ENCODE peak calls at places on chromosomes 12 and 14, in seven cellular contexts. N is cardiac fibroblast; C is osteocyte; L is heart left ventricle; G is CD8-positive, alpha-beta T cell; V is GM13977; O is pancreas. E is an unnamed sample.

GRCh38 chr14:41476526-41476925 is 130.2 kb upstream of the LRFN5 start:
- DNase-seq in O (no peak), N (no peak), V (no peak), L (no peak), C (no peak), G (no peak), E (no peak)

GRCh38 chr14:66085224-66085623 is 400.9 kb upstream of the CCDC196 start:
- DNase-seq in C (no peak), V (no peak), N (no peak), O (no peak), G (no peak), L (no peak), E (no peak)

GRCh38 chr12:124817076-124818000 is 46.3 kb downstream of the SCARB1 start:
- DNase-seq in V (no peak), N (no peak), C (no peak), L (no peak), O (no peak), G (no peak), E (no peak)

GRCh38 chr14:66477567-66477966 is 8.6 kb upstream of the CCDC196 start:
- DNase-seq in V (no peak), C (no peak), N (no peak), L (no peak), G (no peak), O (no peak), E (no peak)

GRCh38 chr14:97057238-97057637 is 260.1 kb downstream of the VRK1 start:
- DNase-seq in G (no peak), L (no peak), V (no peak), N (no peak), C (no peak), O (no peak), E (no peak)

GRCh38 chr12:54197037-54197909 is 8.5 kb upstream of the SMUG1 start:
- DNase-seq in N (peak), L (no peak), O (no peak), C (no peak), V (no peak), G (no peak), E (peak)

GRCh38 chr14:67335781-67336180 is 23.8 kb downstream of the ATP6V1D start:
- DNase-seq in G (no peak), N (peak), O (no peak), V (no peak), C (no peak), L (no peak), E (no peak)

GRCh38 chr14:37140176-37140575 is 32.2 kb downstream of the SLC25A21 start:
- DNase-seq in N (no peak), L (no peak), V (no peak), C (no peak), O (no peak), G (no peak), E (no peak)

GRCh38 chr14:68919129-68919927 is 59.8 kb downstream of the ACTN1 start:
- DNase-seq in C (no peak), V (no peak), L (no peak), N (no peak), G (no peak), O (no peak), E (no peak)

GRCh38 chr14:68922886-68923285 is 56.2 kb downstream of the ACTN1 start:
- DNase-seq in G (no peak), V (no peak), C (no peak), O (no peak), L (no peak), N (no peak), E (no peak)

GRCh38 chr14:68922201-68922613 is 56.9 kb downstream of the ACTN1 start:
- DNase-seq in V (no peak), L (peak), C (no peak), N (no peak), O (no peak), G (no peak), E (no peak)

GRCh38 chr14:68921049-68921448 is 58.1 kb downstream of the ACTN1 start:
- DNase-seq in G (no peak), O (no peak), N (no peak), L (no peak), V (no peak), C (no peak), E (no peak)

DNA sequence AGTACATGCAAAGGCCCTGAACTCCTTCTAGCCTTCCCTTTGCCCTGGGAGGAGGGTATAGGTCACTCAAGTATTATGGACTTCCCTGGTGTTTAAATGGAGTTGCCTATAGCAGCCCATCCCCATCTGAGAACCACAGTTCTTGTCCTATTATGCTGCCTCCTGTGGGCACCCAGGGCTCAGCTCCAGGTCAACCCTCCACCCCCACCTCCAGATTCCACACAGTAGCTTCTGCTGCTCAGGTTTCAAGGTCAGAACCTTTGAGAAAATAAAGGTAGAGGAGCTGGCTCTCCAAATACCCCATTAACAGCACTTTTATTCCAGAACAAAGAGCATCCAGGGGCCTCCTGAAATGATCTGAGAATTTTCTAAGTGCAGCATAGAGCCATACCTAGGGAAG is 57.4 kb downstream of the ACTN1 start:
- DNase-seq in V (no peak), O (no peak), L (no peak), G (no peak), C (no peak), N (no peak), E (no peak)
- TF ChIP-seq CTCF in V (no peak), O (no peak), L (no peak), G (no peak), C (no peak), N (peak), E (no peak)

GRCh38 chr14:74501691-74502090 is 8.1 kb downstream of the ISCA2 start:
- DNase-seq in V (no peak), L (no peak), G (no peak), C (no peak), O (no peak), N (no peak), E (no peak)

GRCh38 chr14:74503256-74503972 is 9.8 kb downstream of the ISCA2 start:
- DNase-seq in V (no peak), C (peak), N (no peak), O (no peak), L (no peak), G (no peak), E (no peak)

GRCh38 chr14:74500417-74501134 is 7.0 kb downstream of the ISCA2 start:
- DNase-seq in O (no peak), C (no peak), N (no peak), L (no peak), G (no peak), V (no peak), E (no peak)

GRCh38 chr14:74502236-74503019 is 8.9 kb downstream of the ISCA2 start:
- DNase-seq in C (no peak), N (peak), O (no peak), L (no peak), G (no peak), V (peak), E (no peak)

DNA sequence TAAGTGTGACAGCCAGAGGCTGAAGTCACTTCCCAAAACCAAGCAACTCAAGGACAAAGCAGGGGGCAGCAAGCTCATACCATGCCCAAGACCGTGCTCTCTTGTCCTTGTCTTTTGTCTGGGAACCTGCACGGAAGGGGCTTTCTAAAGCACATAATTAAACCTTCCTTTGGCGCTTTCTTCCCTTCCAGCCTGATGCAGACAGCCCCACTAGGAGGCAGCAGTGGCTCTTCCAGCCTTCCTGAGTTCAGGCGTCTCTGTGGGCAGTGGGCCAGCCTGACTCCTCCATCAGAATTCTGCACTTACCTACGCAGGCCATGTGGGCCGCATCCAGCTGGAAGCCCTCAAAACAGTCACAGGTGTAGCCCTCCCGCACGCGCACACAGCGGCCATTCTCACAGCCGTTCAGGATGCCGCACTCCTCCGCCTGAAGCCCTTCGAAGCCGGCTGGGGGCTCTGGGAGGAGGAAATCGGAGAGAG is 7.6 kb downstream of the ISCA2 start:
- DNase-seq in V (no peak), G (no peak), N (peak), C (peak), L (peak), O (peak), E (peak)
- TF ChIP-seq CTCF in V (peak), G (no peak), N (peak), C (peak), L (peak), O (peak), E (peak)

GRCh38 chr12:71138011-71138410 is 19.8 kb downstream of the TSPAN8 start:
- DNase-seq in N (no peak), L (no peak), G (no peak), C (no peak), V (no peak), O (no peak), E (no peak)
- TF ChIP-seq CTCF in N (no peak), L (no peak), G (no peak), C (no peak), V (no peak), O (no peak), E (no peak)

DNA sequence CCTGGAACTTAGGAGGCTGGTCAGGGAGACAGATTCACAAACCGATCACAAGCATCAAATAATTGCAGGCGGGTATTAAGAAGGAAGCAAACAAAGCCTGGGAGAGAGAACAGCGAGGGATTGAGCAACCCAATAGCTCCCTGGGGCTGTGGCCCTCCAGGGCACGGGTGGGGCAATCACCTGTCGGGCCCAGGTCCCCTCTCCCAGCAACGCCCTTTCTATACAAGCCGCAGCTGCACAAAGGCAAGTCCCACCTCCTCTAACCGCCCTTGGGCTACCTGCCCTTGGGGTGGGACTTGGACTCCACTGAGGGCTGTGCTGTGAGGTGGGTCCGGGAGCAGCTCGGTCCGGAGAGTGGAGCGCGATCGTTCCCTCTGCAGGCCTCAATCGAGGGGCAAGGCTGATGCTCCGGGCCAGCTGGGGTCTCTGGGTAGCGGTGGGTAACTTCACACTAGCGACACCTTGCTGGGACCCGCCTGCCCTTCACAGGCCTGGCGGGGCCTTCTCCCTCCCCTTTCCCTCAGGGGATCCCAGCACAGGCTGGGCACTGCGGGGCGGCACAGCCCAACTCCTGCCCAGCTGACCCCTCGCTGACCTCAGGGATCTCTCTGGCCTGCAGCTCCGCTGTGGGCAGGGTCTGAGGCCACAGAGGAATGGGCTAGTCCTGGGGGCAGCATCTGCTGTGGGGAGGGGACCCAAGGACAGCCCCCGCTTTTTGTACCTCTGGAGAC is 8.0 kb downstream of the PHB2 start:
- DNase-seq in G (no peak), N (no peak), C (no peak), V (no peak), L (no peak), O (peak), E (peak)
- TF ChIP-seq CTCF in G (no peak), N (no peak), C (no peak), V (no peak), L (no peak), O (no peak), E (no peak)

GRCh38 chr14:64772394-64772950 is 68.2 kb downstream of the PLEKHG3 start:
- DNase-seq in C (no peak), N (no peak), O (no peak), G (no peak), L (no peak), V (no peak), E (no peak)

GRCh38 chr14:64775081-64775777 is 71.0 kb downstream of the PLEKHG3 start:
- DNase-seq in G (no peak), L (no peak), C (no peak), V (no peak), N (no peak), O (no peak), E (no peak)

GRCh38 chr14:64773577-64773976 is 69.4 kb downstream of the PLEKHG3 start:
- DNase-seq in O (no peak), C (no peak), V (no peak), L (no peak), G (no peak), N (no peak), E (no peak)

GRCh38 chr14:64773046-64773445 is 68.8 kb downstream of the PLEKHG3 start:
- DNase-seq in V (no peak), N (no peak), C (no peak), O (no peak), L (no peak), G (no peak), E (no peak)

GRCh38 chr14:64774272-64774671 is 70.0 kb downstream of the PLEKHG3 start:
- DNase-seq in O (no peak), G (no peak), L (no peak), C (no peak), V (no peak), N (no peak), E (no peak)
- TF ChIP-seq CTCF in O (no peak), G (no peak), L (no peak), C (no peak), V (no peak), N (no peak), E (no peak)

DNA sequence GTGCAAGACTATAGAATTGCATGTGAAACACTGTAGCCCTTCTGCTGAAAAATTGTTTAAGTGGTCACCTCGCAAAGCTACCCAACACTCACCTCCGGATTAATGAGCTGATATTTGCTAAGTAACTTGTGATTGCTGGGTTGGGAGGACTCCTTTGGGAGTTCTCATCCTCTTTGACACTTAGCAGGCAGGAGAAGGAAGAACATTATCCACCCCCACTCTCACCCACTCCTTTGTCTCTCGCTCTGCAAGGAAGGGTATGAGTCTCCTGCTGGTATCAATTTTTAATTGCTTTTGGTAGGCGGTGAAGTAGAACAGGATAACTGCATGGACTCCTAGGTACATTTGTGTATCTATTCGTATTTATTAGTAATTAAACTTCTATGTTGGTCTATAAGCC is 6.9 kb upstream of the ABHD12B start:
- DNase-seq in C (no peak), L (no peak), O (no peak), V (no peak), G (no peak), N (no peak), E (no peak)
- TF ChIP-seq CTCF in C (no peak), L (no peak), O (no peak), V (no peak), G (no peak), N (no peak), E (no peak)

GRCh38 chr14:24204163-24205146 is 1.0 kb upstream of the TSSK4 start:
- DNase-seq in G (no peak), L (no peak), C (no peak), V (no peak), O (no peak), N (no peak), E (no peak)

GRCh38 chr14:24206260-24207103 is 986 bp downstream of the TSSK4 start:
- DNase-seq in O (no peak), V (no peak), N (no peak), C (no peak), L (no peak), G (no peak), E (no peak)

GRCh38 chr14:24207104-24207543 is 1.6 kb downstream of the TSSK4 start:
- DNase-seq in C (no peak), G (no peak), N (no peak), V (no peak), O (no peak), L (no peak), E (no peak)

GRCh38 chr14:24211311-24211710 is 2.0 kb downstream of the CHMP4A start:
- DNase-seq in C (no peak), L (no peak), V (no peak), N (no peak), O (no peak), G (no peak), E (no peak)

GRCh38 chr14:24207625-24208024 is 2.1 kb downstream of the TSSK4 start:
- DNase-seq in N (no peak), V (no peak), O (no peak), G (no peak), C (no peak), L (no peak), E (no peak)
- TF ChIP-seq CTCF in N (no peak), V (no peak), O (no peak), G (no peak), C (no peak), L (no peak), E (no peak)

DNA sequence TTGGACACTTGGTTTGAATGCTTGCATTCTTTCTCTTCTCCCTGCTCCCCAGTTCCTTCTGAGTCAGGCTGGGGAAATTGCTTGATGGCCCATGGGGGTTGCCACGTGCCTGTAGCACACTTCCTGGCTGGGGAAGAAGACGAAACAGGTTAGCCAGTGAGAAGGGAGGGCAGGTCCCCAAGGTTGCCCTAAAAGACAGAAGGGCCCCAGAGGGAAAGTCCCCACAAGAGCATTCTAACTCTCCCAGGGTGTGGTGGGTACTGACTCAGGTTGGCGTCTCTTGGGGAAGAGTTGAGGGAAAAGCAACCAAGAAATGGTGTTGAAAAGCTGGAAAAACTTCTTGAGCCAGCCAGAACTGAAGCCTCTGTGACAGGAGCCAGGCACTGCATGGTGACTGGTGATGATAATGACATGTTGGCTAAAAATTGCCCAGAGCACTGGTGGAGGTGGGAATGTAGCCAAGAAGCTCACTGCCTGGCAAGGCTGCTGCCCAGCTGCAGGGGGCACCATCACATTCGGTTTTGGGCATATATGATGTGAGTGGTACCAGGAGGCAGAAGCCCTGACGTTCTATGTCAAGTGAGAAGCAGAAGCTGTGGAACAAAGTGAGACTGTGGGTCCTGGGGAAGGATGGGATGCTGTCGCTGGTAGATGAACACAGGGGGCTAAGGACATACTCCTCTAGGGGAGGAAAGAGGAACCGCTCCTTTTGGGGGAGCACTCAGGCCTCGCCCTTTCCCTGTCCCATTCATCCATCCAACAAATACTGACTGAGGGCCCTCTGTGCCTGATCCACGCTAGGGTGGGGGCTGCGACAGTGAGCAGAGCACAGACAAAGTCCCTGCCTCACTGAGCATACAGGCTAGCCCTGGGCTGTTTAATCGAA is 8.1 kb upstream of the RABGGTA start:
- DNase-seq in N (peak), O (no peak), C (no peak), V (no peak), G (peak), L (peak), E (no peak)
- TF ChIP-seq CTCF in N (peak), O (no peak), C (no peak), V (peak), G (peak), L (peak), E (peak)

GRCh38 chr12:6937481-6938352 is 5.9 kb upstream of the RNU7-1 start:
- DNase-seq in C (peak), O (peak), V (peak), N (peak), L (peak), G (peak), E (peak)

GRCh38 chr12:6936378-6936638 is 7.3 kb upstream of the RNU7-1 start:
- DNase-seq in O (no peak), L (no peak), G (no peak), V (no peak), C (no peak), N (no peak), E (no peak)

GRCh38 chr12:6936642-6937480 is 6.8 kb upstream of the RNU7-1 start:
- DNase-seq in O (peak), N (no peak), C (no peak), L (no peak), G (peak), V (peak), E (no peak)

GRCh38 chr12:6939187-6939540 is 4.5 kb upstream of the RNU7-1 start:
- DNase-seq in O (no peak), G (no peak), C (no peak), N (no peak), V (no peak), L (no peak), E (no peak)

GRCh38 chr12:6938353-6939186 is 5.0 kb upstream of the RNU7-1 start:
- DNase-seq in C (no peak), N (no peak), G (no peak), V (no peak), L (no peak), O (no peak), E (no peak)
- TF ChIP-seq CTCF in C (no peak), N (no peak), G (peak), V (no peak), L (no peak), O (no peak), E (no peak)

DNA sequence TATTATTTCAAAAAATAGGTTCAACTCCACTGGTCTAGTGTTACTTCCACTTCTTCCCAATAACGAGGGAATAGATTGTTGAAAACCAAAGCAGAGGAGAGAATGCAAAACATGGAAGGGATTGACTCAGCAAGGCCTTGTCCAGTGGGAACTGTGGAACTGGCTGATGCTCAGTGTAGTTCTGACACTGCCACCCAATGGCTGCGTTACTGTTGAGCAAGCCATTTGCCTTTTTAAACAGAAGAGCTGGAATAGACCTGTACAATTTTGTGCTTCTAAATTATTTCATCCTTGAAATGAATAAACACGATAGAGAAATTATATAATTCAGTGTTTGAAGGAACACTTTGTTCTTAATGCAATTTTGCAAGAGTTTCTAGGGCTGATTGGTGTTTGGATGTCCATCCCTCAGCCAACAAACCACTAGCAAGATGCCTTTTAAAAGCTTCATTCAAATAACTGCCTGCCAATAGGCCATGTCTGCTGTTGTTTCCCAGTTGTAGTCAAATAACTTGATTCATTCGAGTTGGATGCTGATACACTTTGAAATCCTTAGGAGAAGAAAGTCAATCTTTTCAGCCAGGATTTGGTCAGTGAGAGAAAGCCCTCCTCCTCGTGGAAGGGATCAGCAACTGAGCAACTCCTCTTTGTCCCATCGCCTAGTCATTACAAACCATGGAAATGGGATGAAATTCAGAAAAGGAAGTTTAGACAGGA is 7.2 kb upstream of the MGP start:
- DNase-seq in N (peak), V (no peak), C (no peak), L (peak), O (no peak), G (no peak), E (no peak)
- TF ChIP-seq CTCF in N (peak), V (peak), C (no peak), L (no peak), O (no peak), G (no peak), E (no peak)

E was measured in Peyer's patch.